ENCODE peak calls at places on chromosome 11, in ten cellular contexts. E is IMR-90, B is endodermal cell, C is mammary epithelial cell, W is hepatocyte, T is A549, O is uterus, J is tibial nerve, S is lung, G is heart right ventricle. L is an unnamed sample. For H3K4me1, the result is how much of the 10 kb centered on the place peaks cover.

GRCh38 chr11:13013054-13013488 is 4.0 kb downstream of the RASSF10 start:
- DNase-seq in E (no peak), B (no peak), C (peak), W (no peak), T (peak), O (no peak), J (no peak), S (no peak), G (no peak), L (no peak)

GRCh38 chr11:94583213-94583884 is 16.2 kb downstream of the PIWIL4 start:
- DNase-seq in E (no peak), B (no peak), C (no peak), W (no peak), T (no peak), O (no peak), J (no peak), S (no peak), G (no peak), L (no peak)

GRCh38 chr11:121929581-121929980 is 186.4 kb downstream of the BLID start:
- DNase-seq in E (peak), B (peak), C (no peak), W (peak), T (no peak), O (peak), J (no peak), S (no peak), G (peak), L (no peak)

GRCh38 chr11:23590909-23591308 is 730.6 kb upstream of the CCDC179 start:
- DNase-seq in E (no peak), B (no peak), C (no peak), W (no peak), T (no peak), O (no peak), J (no peak), S (no peak), G (no peak), L (no peak)

GRCh38 chr11:68843052-68843561 is 1.4 kb upstream of the CPT1A start:
- DNase-seq in E (peak), B (peak), C (no peak), W (no peak), T (no peak), O (peak), J (no peak), S (no peak), G (peak), L (no peak)

GRCh38 chr11:130706572-130706971 is 209.7 kb downstream of the SNX19 start:
- DNase-seq in E (peak), B (peak), C (no peak), W (no peak), T (no peak), O (no peak), J (no peak), S (no peak), G (no peak), L (no peak)

GRCh38 chr11:32420937-32421532 is 14.3 kb downstream of the WT1 start:
- DNase-seq in E (no peak), B (peak), C (peak), W (no peak), T (no peak), O (no peak), J (no peak), S (no peak), G (peak), L (no peak)

GRCh38 chr11:4991066-4991465 is 3.6 kb upstream of the OR51L1 start:
- DNase-seq in E (peak), B (no peak), C (no peak), W (peak), T (peak), O (no peak), J (no peak), S (no peak), G (no peak), L (no peak)

GRCh38 chr11:33942954-33943353 is 51.1 kb upstream of the LMO2 start:
- DNase-seq in E (peak), B (no peak), C (peak), W (no peak), T (no peak), O (peak), J (no peak), S (no peak), G (peak), L (no peak)

GRCh38 chr11:69370984-69371709 is 77.2 kb downstream of the MYEOV start:
- DNase-seq in E (no peak), B (peak), C (no peak), W (no peak), T (no peak), O (no peak), J (no peak), S (no peak), G (peak), L (no peak)

GRCh38 chr11:69841859-69842698 is 22.9 kb upstream of the FGF3 start:
- DNase-seq in E (peak), B (peak), C (no peak), W (no peak), T (peak), O (no peak), J (no peak), S (no peak), G (no peak), L (no peak)

GRCh38 chr11:108556019-108556418 is 37.5 kb downstream of the EXPH5 start:
- DNase-seq in E (no peak), B (no peak), C (no peak), W (no peak), T (no peak), O (no peak), J (no peak), S (no peak), G (no peak), L (no peak)

GRCh38 chr11:113974741-113975470 is at the start of gene HTR3A:
- DNase-seq in E (no peak), B (peak), C (no peak), W (peak), T (no peak), O (peak), J (no peak), S (peak), G (peak), L (peak)
- H3K4me3 ChIP-seq in E (no peak), B (peak), C (no peak), W (no peak), T (no peak), O (no peak), J (no peak), S (no peak), G (no peak), L (no peak)

GRCh38 chr11:117097567-117098268 is 510 bp downstream of the SIK3 start:
- DNase-seq in E (no peak), B (peak), C (no peak), W (peak), T (no peak), O (no peak), J (no peak), S (peak), G (peak), L (peak)
- H3K4me1 ChIP-seq in E (under half), B (under half), C (under half), W (under half), T (under half), O (under half), J (under half), S (under half), G (half or more), L (under half)

DNA sequence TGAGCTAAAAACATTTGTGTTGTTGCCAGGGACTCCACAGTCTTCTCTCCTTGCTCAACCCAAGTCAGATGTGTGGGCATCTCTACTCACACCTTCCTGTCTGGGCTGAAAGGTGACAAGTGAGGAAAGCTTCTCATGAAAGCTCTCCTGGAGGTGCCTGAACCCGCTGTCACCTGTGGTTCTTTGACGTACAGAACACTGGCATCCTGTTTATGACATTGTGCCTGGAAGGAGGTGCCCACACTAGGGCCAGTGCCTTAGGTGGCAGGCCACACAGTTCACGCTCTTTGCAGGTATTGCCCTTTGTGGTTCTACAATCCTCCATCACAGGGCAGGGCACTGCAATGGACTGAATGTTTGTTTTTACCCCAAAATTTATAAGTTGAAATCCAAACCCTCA is 108.5 kb downstream of the CD44 start:
- DNase-seq in E (no peak), B (no peak), C (no peak), W (no peak), T (no peak), O (peak), J (no peak), S (no peak), G (no peak), L (no peak)
- TF ChIP-seq CTCF in E (no peak), B (no peak), C (no peak), W (no peak), T (no peak), O (no peak), J (no peak), S (no peak), G (no peak), L (no peak)

DNA sequence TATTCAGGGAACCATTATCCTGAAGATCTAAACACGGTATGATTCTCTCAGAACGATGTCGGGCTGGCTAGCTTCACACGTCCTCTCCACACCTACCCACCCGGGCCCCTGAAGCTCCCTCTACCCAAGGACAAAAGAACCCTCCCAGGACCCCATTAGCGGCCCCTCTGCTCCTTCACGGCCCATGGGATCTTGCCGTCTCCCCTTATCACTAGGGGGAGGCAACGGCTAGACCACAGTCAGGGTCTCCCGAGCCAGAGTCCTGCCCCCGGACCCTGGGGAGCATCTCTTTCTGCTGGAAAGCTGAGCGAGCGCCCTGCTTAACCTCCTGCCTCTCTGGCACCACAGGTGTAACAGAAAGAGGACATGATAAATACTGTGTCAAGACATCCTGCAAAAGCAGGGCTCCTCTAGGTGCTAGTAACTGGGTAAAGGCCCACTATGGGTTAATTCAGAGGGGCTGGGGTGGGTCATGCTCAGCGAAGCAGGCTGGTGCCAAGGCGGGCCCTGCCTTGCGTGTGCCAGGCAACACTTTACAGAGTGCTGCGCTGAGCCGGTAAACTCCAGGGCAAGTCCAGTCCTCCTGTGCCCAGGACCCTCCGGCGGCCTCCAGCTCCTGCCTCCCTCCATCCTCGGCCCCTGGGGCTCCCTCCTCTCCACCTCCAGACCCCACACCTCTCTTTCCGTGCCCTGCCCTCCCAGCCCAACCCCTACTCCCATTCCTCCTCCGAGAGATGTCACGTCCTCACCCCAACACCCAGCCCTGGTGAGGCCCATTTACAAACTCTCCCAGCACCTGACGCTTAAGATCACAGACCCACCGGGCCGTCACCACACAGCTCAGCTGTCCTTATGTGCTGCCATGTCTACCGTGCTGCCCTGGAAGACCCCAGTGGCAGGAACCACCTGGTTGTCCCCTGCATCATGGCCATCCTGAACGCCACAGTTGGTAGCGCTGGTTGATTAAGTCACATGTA is 3.0 kb downstream of the TOLLIP start:
- DNase-seq in E (no peak), B (peak), C (no peak), W (no peak), T (no peak), O (no peak), J (no peak), S (no peak), G (no peak), L (peak)
- H3K4me3 ChIP-seq in E (no peak), B (no peak), C (peak), W (no peak), T (no peak), O (no peak), J (no peak), S (no peak), G (no peak), L (no peak)

GRCh38 chr11:63537293-63538101 is 889 bp downstream of the PLAAT4 start:
- DNase-seq in E (peak), B (no peak), C (no peak), W (no peak), T (no peak), O (peak), J (peak), S (peak), G (peak), L (peak)
- H3K4me1 ChIP-seq in E (under half), B (under half), C (under half), W (under half), T (under half), O (under half), J (under half), S (under half), G (under half), L (under half)

GRCh38 chr11:118789501-118790356 is 1.2 kb downstream of the DDX6 start:
- DNase-seq in E (no peak), B (peak), C (peak), W (peak), T (peak), O (no peak), J (no peak), S (no peak), G (no peak), L (no peak)

GRCh38 chr11:118792642-118793124 is 1.7 kb upstream of the DDX6 start:
- DNase-seq in E (peak), B (peak), C (peak), W (peak), T (peak), O (peak), J (peak), S (peak), G (peak), L (peak)

GRCh38 chr11:118791961-118792578 is 1.1 kb upstream of the DDX6 start:
- DNase-seq in E (no peak), B (peak), C (no peak), W (peak), T (peak), O (peak), J (no peak), S (peak), G (peak), L (peak)

GRCh38 chr11:118791015-118791960 is at the start of gene DDX6:
- DNase-seq in E (peak), B (peak), C (peak), W (peak), T (peak), O (peak), J (peak), S (peak), G (peak), L (peak)

GRCh38 chr11:118790357-118791014 is 478 bp downstream of the DDX6 start:
- DNase-seq in E (peak), B (peak), C (peak), W (peak), T (peak), O (peak), J (peak), S (peak), G (peak), L (peak)
- TF ChIP-seq CTCF in E (peak), B (peak), C (peak), W (peak), T (peak), O (peak), J (peak), S (no peak), G (peak), L (no peak)

DNA sequence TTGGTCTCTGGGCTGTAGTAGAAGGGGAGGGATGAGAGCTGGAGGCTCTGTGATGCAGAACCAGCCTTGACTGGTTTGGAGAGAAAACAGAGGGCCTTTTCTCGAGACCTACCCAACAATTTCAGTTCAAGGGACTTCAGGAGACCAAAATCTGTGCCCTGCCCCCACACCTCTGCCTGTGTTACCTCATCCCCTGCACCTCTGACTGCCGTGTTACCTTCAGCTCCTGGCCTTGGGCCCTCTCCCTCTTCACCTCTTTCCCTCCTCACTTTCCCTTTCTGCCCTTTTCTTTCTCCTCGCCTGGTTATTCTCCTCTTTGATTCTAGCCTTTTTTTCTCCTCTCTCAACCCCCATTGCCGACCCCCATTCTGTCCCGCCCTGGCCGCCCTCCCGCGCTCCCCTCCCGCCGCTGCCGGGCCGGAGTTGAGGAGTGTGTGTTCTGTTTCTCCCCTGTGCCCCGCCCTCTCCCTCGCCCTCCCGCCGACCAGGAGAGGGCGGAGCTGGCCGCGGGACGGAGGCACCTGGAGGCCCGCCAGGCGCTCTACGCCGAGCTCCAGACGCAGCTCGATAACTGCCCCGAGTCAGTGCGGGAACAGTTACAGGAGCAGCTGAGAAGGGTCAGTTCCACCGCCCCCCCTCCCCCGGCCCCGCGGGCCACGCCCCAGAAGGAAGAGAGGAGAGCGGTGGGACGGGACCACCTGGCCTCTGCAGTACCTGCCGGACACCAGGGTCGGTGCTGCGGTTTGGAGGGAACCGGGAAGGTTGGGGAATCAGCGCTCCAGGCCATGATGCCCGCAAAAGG is 27.2 kb downstream of the PHLDB1 start:
- DNase-seq in E (peak), B (peak), C (peak), W (peak), T (no peak), O (peak), J (peak), S (peak), G (peak), L (peak)
- H3K4me3 ChIP-seq in E (no peak), B (peak), C (no peak), W (no peak), T (no peak), O (peak), J (peak), S (no peak), G (peak), L (peak)